ENCODE peak calls at places on chromosomes 7 and 10, in five cellular contexts. B is A549, M is HepG2, Z is H1, F is K562. T is an unnamed sample. For H3K9me3 and H3K4me1, the result is how much of the 10 kb centered on the place peaks cover.

GRCh38 chr10:100100651-100101525 is 19.2 kb upstream of the CPN1 start:
- DNase-seq in M (peak), Z (no peak), B (peak), F (no peak), T (peak)

GRCh38 chr7:25358831-25359350 is 130.6 kb upstream of the NPVF start:
- DNase-seq in M (no peak), F (no peak), B (no peak), Z (no peak), T (no peak)

GRCh38 chr7:33854951-33855350 is 50.4 kb upstream of the BMPER start:
- DNase-seq in Z (no peak), B (no peak), F (no peak), M (no peak), T (no peak)

GRCh38 chr10:76885815-76886214 is 751.8 kb downstream of the KCNMA1 start:
- DNase-seq in F (no peak), B (no peak), M (no peak), Z (no peak), T (no peak)

GRCh38 chr10:43707755-43708154 is 59.1 kb upstream of the ZNF32 start:
- DNase-seq in Z (no peak), F (no peak), M (no peak), B (no peak), T (peak)

GRCh38 chr7:50367098-50367497 is 62.6 kb downstream of the IKZF1 start:
- DNase-seq in M (no peak), F (no peak), B (no peak), Z (no peak), T (no peak)

GRCh38 chr7:32516551-32517082 is 21.3 kb downstream of the AVL9 start:
- DNase-seq in M (no peak), F (no peak), B (no peak), Z (no peak), T (no peak)

GRCh38 chr7:36838616-36839015 is 114.3 kb upstream of the AOAH start:
- DNase-seq in B (no peak), Z (no peak), M (no peak), F (no peak), T (no peak)

GRCh38 chr10:17023386-17024298 is 106.0 kb downstream of the CUBN start:
- DNase-seq in M (peak), B (peak), F (peak), Z (no peak), T (peak)

GRCh38 chr10:119207713-119208552 is 562 bp downstream of the GRK5 start:
- DNase-seq in B (peak), M (peak), F (no peak), Z (no peak), T (peak)

GRCh38 chr7:35492451-35493175 is 202.3 kb downstream of the HERPUD2 start:
- DNase-seq in B (no peak), F (no peak), Z (no peak), M (no peak), T (no peak)

GRCh38 chr7:23470290-23471089 is at the start of gene IGF2BP3:
- DNase-seq in Z (peak), F (peak), M (peak), B (peak), T (peak)

GRCh38 chr10:133164816-133165555 is 5.0 kb downstream of the KNDC1 start:
- DNase-seq in F (no peak), B (no peak), Z (no peak), M (no peak), T (no peak)

GRCh38 chr10:93437000-93437945 is 44.9 kb downstream of the MYOF start:
- DNase-seq in M (peak), F (no peak), Z (no peak), B (peak), T (peak)

GRCh38 chr7:68146970-68147369 is 1150.3 kb downstream of the TYW1 start:
- DNase-seq in Z (no peak), B (no peak), M (no peak), F (no peak), T (no peak)

GRCh38 chr7:71871446-71871845 is 540.7 kb downstream of the CALN1 start:
- DNase-seq in F (peak), M (no peak), B (no peak), Z (no peak), T (no peak)
- H3K9me3 ChIP-seq in F (under half), M (under half), B (under half), Z (under half), T (under half)

GRCh38 chr10:95500097-95500496 is 61.1 kb downstream of the SORBS1 start:
- DNase-seq in Z (no peak), B (no peak), M (no peak), F (no peak), T (no peak)
- TF ChIP-seq JUN in Z (no peak), B (no peak), M (no peak), F (no peak), T (no peak)

GRCh38 chr10:110779489-110779888 is 92.2 kb upstream of the PDCD4 start:
- DNase-seq in M (no peak), B (no peak), F (no peak), Z (no peak), T (no peak)
- H3K4me1 ChIP-seq in M (under half), B (under half), F (under half), Z (under half), T (under half)

DNA sequence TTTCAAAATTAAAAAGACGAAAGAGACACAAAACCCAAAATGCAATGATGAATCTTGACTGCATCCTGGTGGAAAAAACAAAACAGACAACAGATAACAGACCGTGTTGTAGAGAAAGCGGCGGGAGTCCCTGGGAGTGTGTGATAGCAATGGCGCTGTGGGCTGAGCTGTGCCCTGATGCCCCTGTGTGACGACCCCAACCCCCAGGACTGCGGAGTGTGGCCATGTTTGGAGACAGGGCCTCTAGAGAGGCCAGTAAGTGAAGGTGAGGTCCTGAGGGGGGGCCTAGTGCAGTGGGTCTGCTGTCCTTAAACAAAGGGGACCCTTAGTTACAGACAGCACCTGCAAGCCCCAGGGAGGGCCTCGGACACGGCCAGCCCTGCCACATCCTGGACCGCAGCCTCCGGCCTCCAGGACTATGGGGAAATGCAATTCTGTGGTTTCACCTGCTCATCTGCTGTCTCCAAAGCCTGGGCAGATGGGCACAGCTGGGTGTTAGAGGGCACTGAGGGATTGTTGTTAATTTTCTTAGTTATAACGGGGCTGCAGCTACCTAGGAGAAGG is 277.7 kb downstream of the DNAJB6 start:
- DNase-seq in M (no peak), F (no peak), B (no peak), Z (no peak), T (no peak)
- H3K9me3 ChIP-seq in M (under half), F (under half), B (under half), Z (under half), T (under half)

DNA sequence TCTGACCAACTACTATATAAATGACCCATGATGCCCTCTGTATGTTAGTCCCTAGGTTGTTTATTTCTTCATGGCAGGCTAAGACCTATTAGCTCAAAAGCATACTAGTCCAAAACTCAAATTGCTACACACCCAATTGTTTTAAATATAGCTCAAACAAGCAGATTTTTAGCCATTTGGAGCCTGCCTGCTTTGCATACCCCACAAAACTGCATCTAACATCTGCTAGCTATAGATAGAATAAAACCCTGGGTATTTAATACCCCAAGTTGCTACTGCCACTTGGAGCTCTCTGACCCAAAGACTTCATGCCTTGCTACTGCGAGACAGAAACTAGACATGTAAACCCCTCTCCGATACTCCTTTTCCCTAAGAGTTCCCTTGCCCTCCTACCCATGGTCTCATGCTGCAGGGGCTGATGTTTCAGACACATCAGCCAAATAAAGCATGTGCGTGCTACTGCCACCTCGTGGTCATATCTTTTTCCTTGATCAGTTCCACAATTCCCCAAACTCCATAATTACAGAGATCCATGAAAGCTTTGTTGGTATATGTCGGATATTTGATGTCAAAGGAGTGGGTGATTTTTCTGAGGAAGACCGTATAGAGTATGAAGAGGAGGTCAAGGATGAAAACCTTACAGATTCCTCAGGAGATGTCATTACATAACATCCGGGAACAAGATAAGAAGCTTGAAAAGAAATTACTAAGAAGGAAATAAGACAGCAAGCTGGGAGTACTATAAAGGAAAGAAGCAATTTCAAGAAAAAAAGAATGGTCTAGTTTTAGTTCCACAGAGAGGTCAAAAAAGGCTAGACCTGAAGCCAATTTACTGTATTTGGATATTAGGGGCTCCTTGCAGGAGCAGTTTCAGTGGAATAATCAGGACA is 386.6 kb downstream of the SH2D4B start:
- DNase-seq in F (peak), M (peak), B (peak), Z (peak), T (peak)
- TF ChIP-seq JUN in F (no peak), M (no peak), B (no peak), Z (no peak), T (no peak)

GRCh38 chr10:129141492-129141891 is 325.5 kb upstream of the MGMT start:
- DNase-seq in Z (no peak), F (no peak), B (no peak), M (no peak), T (no peak)
- H3K4me1 ChIP-seq in Z (under half), F (under half), B (under half), M (under half), T (under half)

GRCh38 chr7:253491-254336 is 36.3 kb upstream of the FOXL3 start:
- DNase-seq in Z (no peak), M (no peak), F (no peak), B (no peak), T (no peak)
- H3K9me3 ChIP-seq in Z (under half), M (under half), F (under half), B (under half), T (under half)

GRCh38 chr10:74151057-74151878 is at the start of gene ADK:
- DNase-seq in M (peak), Z (peak), B (peak), F (peak), T (peak)

GRCh38 chr10:74153123-74153522 is 2.1 kb downstream of the ADK start:
- DNase-seq in M (peak), Z (no peak), F (peak), B (peak), T (no peak)

GRCh38 chr10:74151879-74152722 is 1.1 kb downstream of the ADK start:
- DNase-seq in B (no peak), Z (no peak), M (no peak), F (no peak), T (no peak)

GRCh38 chr10:74153676-74154075 is 2.7 kb downstream of the ADK start:
- DNase-seq in M (no peak), F (no peak), B (no peak), Z (no peak), T (no peak)

GRCh38 chr10:74156919-74157289 is 5.9 kb downstream of the ADK start:
- DNase-seq in M (no peak), F (peak), B (no peak), Z (no peak), T (no peak)
- TF ChIP-seq JUN in M (no peak), F (no peak), B (no peak), Z (no peak), T (no peak)

GRCh38 chr10:24467094-24467493 is 256.6 kb downstream of the ARHGAP21 start:
- DNase-seq in Z (no peak), M (no peak), B (no peak), F (no peak), T (no peak)
- H3K4me1 ChIP-seq in Z (under half), M (half or more), B (under half), F (under half), T (under half)

DNA sequence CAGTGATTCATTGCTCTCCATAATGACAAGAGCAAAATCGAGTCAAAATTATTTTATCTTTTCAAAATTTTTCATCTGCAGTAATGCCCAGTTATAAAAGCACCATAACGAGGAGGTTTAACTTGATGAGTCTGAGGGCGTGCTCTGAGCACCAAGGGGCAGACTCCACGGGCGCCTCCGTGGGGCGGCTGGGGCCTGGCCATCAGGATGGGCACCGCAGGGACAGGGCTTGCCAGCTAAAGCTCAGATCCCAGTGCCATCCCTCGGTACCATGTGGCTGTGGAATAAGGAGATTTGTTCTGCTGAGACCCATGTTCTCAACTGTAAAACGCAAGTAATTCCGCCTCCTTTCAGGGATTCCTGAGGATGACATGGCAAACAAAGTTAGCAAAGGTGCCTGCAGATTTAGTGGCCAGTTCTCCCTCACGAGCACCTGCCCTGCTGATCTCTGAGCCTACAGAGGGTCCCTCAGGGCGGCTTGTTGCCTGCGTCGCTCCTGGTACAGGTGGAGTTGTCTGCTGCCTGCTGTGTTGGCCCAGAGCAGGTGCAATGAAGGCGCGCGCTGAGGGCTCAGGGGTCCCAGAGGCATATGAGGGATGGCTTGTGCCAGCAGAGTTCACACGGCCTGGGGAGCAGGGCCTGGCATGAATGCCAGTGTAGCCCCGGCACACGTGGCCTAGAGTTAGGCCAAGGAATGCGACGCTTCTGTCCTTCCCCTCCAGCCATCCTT is 584.4 kb downstream of the TCERG1L start:
- DNase-seq in B (no peak), Z (no peak), M (no peak), F (no peak), T (no peak)
- H3K9me3 ChIP-seq in B (under half), Z (under half), M (under half), F (under half), T (under half)

T was measured in endothelial cell of umbilical vein.